ENCODE peak calls at places on chromosomes 11 and 22, in six cellular contexts. J is PC-3, O is pancreas, Q is neural progenitor cell, Y is upper lobe of right lung, U is mammary epithelial cell. P is an unnamed sample. For H3K27me3 and H3K9me3, the result is how much of the 10 kb centered on the place peaks cover.

GRCh38 chr11:32115406-32115805 is 24.5 kb downstream of the RCN1 start:
- DNase-seq in J (no peak), O (no peak), Q (no peak), Y (no peak), U (no peak), P (no peak)

GRCh38 chr11:131957891-131958290 is 587.5 kb downstream of the NTM start:
- DNase-seq in J (peak), O (no peak), Q (no peak), Y (no peak), U (no peak), P (no peak)

GRCh38 chr11:80261776-80262175 is 820.9 kb upstream of the TENM4 start:
- DNase-seq in J (no peak), O (no peak), Q (no peak), Y (no peak), U (no peak), P (no peak)

GRCh38 chr22:37183432-37184379 is 4.3 kb downstream of the C1QTNF6 start:
- DNase-seq in J (no peak), O (peak), Q (no peak), Y (peak), U (no peak), P (peak)

GRCh38 chr11:67118059-67118766 is 850 bp upstream of the KDM2A start:
- DNase-seq in J (no peak), O (peak), Q (no peak), Y (peak), U (no peak), P (peak)

GRCh38 chr11:46200537-46201281 is 76.8 kb upstream of the CREB3L1 start:
- DNase-seq in J (peak), O (no peak), Q (no peak), Y (no peak), U (peak), P (no peak)

GRCh38 chr22:38148252-38148651 is 33.4 kb downstream of the PLA2G6 start:
- DNase-seq in J (peak), O (no peak), Q (no peak), Y (peak), U (peak), P (no peak)

GRCh38 chr22:43008921-43009320 is 6.0 kb downstream of the PACSIN2 start:
- DNase-seq in J (peak), O (no peak), Q (no peak), Y (no peak), U (no peak), P (no peak)

GRCh38 chr11:79087957-79088318 is 352.9 kb downstream of the TENM4 start:
- DNase-seq in J (no peak), O (no peak), Q (no peak), Y (no peak), U (no peak), P (no peak)

GRCh38 chr11:102940714-102941588 is 14.6 kb downstream of the MMP13 start:
- DNase-seq in J (peak), O (no peak), Q (peak), Y (no peak), U (peak), P (no peak)

GRCh38 chr11:86617502-86617901 is 54.9 kb downstream of the ME3 start:
- DNase-seq in J (no peak), O (no peak), Q (no peak), Y (no peak), U (no peak), P (no peak)

GRCh38 chr11:19664896-19665548 is 47.6 kb upstream of the NAV2 start:
- DNase-seq in J (peak), O (no peak), Q (no peak), Y (no peak), U (peak), P (no peak)

GRCh38 chr11:90698238-90698637 is 475.4 kb upstream of the CHORDC1 start:
- DNase-seq in J (no peak), O (no peak), Q (peak), Y (no peak), U (no peak), P (no peak)

GRCh38 chr22:49633010-49633324 is 194.7 kb downstream of the BRD1 start:
- DNase-seq in J (no peak), O (no peak), Q (peak), Y (no peak), U (no peak), P (peak)

GRCh38 chr11:67389477-67389876 is 2.3 kb upstream of the RAD9A start:
- DNase-seq in J (peak), O (peak), Q (peak), Y (no peak), U (no peak), P (peak)

GRCh38 chr22:41828516-41828915 is 4.4 kb upstream of the SREBF2 start:
- DNase-seq in J (no peak), O (no peak), Q (no peak), Y (no peak), U (no peak), P (no peak)

GRCh38 chr22:17866127-17866526 is 91.9 kb upstream of the BID start:
- DNase-seq in J (no peak), O (no peak), Q (no peak), Y (no peak), U (no peak), P (no peak)

GRCh38 chr22:40216041-40216756 is 38.5 kb downstream of the TNRC6B start:
- DNase-seq in J (no peak), O (no peak), Q (no peak), Y (no peak), U (no peak), P (no peak)

GRCh38 chr11:13680501-13681264 is 12.2 kb downstream of the FAR1 start:
- DNase-seq in J (no peak), O (no peak), Q (no peak), Y (no peak), U (no peak), P (no peak)

GRCh38 chr22:28442264-28442950 is 237.2 kb downstream of the TTC28 start:
- DNase-seq in J (no peak), O (peak), Q (peak), Y (peak), U (peak), P (peak)

GRCh38 chr22:37782340-37783168 is 25.2 kb upstream of the GCAT start:
- DNase-seq in J (peak), O (no peak), Q (no peak), Y (no peak), U (no peak), P (no peak)

GRCh38 chr22:21443735-21444421 is 23.3 kb upstream of the TMEM191C start:
- DNase-seq in J (no peak), O (peak), Q (peak), Y (peak), U (no peak), P (no peak)

GRCh38 chr11:2383823-2384722 is 7.0 kb downstream of the CD81 start:
- DNase-seq in J (no peak), O (no peak), Q (no peak), Y (no peak), U (no peak), P (no peak)

GRCh38 chr22:34116126-34116525 is 195.8 kb upstream of the LARGE1 start:
- DNase-seq in J (no peak), O (no peak), Q (no peak), Y (no peak), U (no peak), P (no peak)

GRCh38 chr11:74072286-74072685 is 63.4 kb upstream of the UCP3 start:
- DNase-seq in J (no peak), O (no peak), Q (no peak), Y (no peak), U (no peak), P (no peak)

GRCh38 chr11:126082251-126083109 is 19.8 kb upstream of the CDON start:
- DNase-seq in J (no peak), O (no peak), Q (peak), Y (no peak), U (no peak), P (no peak)

GRCh38 chr11:83241291-83241946 is 44.7 kb downstream of the CCDC90B start:
- DNase-seq in J (peak), O (no peak), Q (peak), Y (no peak), U (peak), P (no peak)

GRCh38 chr11:124760205-124760652 is 1.9 kb downstream of the ESAM start:
- DNase-seq in J (no peak), O (no peak), Q (peak), Y (peak), U (no peak), P (peak)
- H3K27me3 ChIP-seq in J (under half), O (under half), Q (half or more), Y (under half), U (under half), P (half or more)

DNA sequence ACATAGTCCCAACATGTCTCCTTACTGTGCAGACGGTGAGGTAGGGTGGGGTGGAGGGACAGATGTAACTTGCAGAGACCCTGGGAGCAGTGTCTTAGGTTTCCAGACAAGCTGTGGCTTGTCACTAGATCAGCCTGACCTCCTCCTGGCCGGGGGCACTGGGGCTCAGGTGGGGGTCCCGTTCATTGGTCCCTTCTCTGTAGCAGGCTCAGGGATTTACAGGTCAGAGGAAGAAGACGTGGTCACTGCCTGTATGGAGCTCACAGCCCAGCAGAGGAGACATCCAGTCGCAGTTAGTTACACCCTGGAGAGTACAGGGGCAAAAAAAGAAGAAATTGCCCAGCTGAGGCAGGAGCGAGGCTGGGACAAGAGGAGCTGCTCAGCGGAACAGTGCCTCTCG is 22.0 kb upstream of the TUB start:
- DNase-seq in J (no peak), O (peak), Q (no peak), Y (no peak), U (no peak), P (no peak)
- H3K27ac ChIP-seq in J (no peak), O (no peak), Q (no peak), Y (no peak), U (no peak), P (no peak)

GRCh38 chr22:47295982-47296381 is 533.5 kb downstream of the TBC1D22A start:
- DNase-seq in J (no peak), O (no peak), Q (no peak), Y (no peak), U (no peak), P (no peak)
- H3K9me3 ChIP-seq in J (under half), O (under half), Q (under half), Y (under half), U (half or more), P (under half)

GRCh38 chr11:75430692-75431532 is 2.1 kb downstream of the KLHL35 start:
- DNase-seq in J (peak), O (no peak), Q (no peak), Y (no peak), U (no peak), P (no peak)

GRCh38 chr11:75429902-75430691 is 2.9 kb downstream of the KLHL35 start:
- DNase-seq in J (peak), O (peak), Q (peak), Y (peak), U (peak), P (peak)

GRCh38 chr11:75432911-75433321 is at the start of gene KLHL35:
- DNase-seq in J (no peak), O (no peak), Q (peak), Y (no peak), U (no peak), P (no peak)

GRCh38 chr11:75433443-75433842 is 440 bp upstream of the KLHL35 start:
- DNase-seq in J (no peak), O (no peak), Q (no peak), Y (no peak), U (no peak), P (no peak)

DNA sequence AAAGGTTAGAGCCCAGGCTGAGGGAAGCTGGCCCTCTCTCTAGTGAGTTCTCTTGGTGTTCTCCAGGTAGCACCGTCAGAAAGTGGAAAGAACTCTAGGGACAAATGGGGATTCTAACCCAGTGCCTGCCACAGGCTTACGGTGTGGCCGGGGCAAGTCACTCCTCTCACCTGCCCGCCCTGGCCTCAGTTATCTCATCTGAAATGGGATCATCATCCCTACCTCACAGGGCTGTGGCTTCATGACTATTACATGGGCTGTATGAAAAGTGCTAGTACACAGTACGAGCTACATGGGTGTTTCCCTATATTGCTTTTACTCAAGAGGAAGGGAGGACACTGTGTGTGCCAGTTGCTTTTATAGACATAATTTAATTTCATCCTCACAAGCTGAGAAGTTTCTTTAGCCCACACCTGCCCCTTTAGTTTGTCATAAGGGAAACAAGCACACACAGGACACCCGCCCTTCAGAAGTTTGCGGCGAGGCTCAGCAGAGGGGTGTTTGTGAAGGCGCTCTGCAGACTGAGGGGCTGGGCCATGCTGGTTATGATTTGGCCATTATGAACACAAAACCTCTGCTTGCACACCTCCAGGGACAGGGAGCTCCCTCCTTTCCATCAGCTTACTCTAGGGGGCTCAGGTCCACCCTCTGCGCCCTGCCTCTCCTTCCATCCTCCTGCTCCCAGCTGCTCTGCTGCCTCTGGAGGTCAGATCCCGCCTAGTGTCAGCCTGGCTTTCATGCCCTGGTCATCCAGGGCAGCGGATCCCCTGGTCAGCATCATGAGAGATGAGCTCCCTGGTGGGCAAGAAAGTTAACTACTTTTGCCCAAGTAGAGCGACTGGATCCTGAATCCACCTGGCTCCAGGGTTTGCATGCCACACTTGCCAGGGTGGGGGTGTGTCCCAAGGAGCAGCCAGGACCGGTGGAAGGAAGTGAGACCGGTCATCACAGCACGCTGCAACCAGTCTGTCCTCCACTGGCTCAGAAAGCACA is 1.2 kb downstream of the KLHL35 start:
- DNase-seq in J (no peak), O (no peak), Q (peak), Y (no peak), U (peak), P (no peak)
- H3K27me3 ChIP-seq in J (under half), O (under half), Q (half or more), Y (under half), U (under half), P (half or more)

GRCh38 chr11:35063453-35063852 is 75.5 kb upstream of the CD44 start:
- DNase-seq in J (no peak), O (no peak), Q (no peak), Y (no peak), U (no peak), P (no peak)

GRCh38 chr11:35064114-35064800 is 74.7 kb upstream of the CD44 start:
- DNase-seq in J (no peak), O (no peak), Q (no peak), Y (no peak), U (no peak), P (no peak)

GRCh38 chr11:35066783-35067476 is 72.0 kb upstream of the CD44 start:
- DNase-seq in J (no peak), O (no peak), Q (no peak), Y (no peak), U (no peak), P (no peak)

GRCh38 chr11:35065566-35065965 is 73.4 kb upstream of the CD44 start:
- DNase-seq in J (no peak), O (no peak), Q (no peak), Y (no peak), U (no peak), P (no peak)

DNA sequence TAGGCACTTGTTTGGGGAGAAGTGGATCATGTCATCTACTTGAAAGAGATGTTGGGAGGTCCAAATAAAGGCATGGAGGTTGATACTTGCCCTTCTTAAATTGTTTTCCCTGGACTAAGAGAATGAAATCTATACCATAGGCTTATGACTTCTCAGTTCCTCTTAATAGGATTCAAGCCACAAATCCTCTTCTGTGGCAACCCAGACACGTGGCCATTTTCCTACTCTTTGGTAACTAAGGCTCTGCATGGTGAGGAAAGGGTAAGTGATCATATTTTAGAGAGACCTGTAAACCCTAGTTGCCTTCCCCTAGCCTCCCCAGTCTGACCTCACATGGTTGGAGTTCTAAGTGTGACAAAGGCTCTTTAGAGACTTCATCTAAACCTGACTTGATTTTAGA is 72.9 kb upstream of the CD44 start:
- DNase-seq in J (no peak), O (no peak), Q (no peak), Y (no peak), U (no peak), P (no peak)
- H3K27ac ChIP-seq in J (no peak), O (no peak), Q (no peak), Y (no peak), U (no peak), P (no peak)

GRCh38 chr11:106309070-106309684 is 231.7 kb downstream of the AASDHPPT start:
- DNase-seq in J (no peak), O (no peak), Q (no peak), Y (no peak), U (no peak), P (no peak)

GRCh38 chr11:106304274-106304673 is 226.8 kb downstream of the AASDHPPT start:
- DNase-seq in J (no peak), O (no peak), Q (no peak), Y (no peak), U (peak), P (no peak)

GRCh38 chr11:106306942-106307341 is 229.5 kb downstream of the AASDHPPT start:
- DNase-seq in J (peak), O (no peak), Q (no peak), Y (no peak), U (no peak), P (no peak)

GRCh38 chr11:106302416-106302815 is 225.0 kb downstream of the AASDHPPT start:
- DNase-seq in J (peak), O (no peak), Q (no peak), Y (no peak), U (no peak), P (no peak)

GRCh38 chr11:106305458-106305857 is 228.0 kb downstream of the AASDHPPT start:
- DNase-seq in J (peak), O (no peak), Q (no peak), Y (no peak), U (peak), P (no peak)
- H3K9me3 ChIP-seq in J (under half), O (under half), Q (under half), Y (under half), U (under half), P (under half)

DNA sequence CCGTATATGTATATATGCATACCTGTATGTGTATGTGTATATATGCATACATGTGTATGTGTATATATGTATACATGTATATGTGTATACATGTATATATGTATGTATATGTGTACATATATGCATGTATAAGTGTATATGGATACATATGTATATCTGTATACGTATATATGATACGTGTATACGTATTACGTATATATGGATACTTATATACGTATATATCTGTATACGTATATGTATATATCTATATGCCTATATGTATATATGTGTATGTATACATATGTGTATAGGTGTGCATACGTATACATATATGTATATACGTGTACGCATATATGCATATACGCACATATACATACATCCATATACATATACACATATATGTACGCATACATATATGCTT is 681.6 kb upstream of the ANO3 start:
- DNase-seq in J (no peak), O (no peak), Q (no peak), Y (no peak), U (no peak), P (no peak)
- H3K27me3 ChIP-seq in J (under half), O (under half), Q (under half), Y (under half), U (under half), P (under half)

GRCh38 chr11:12235080-12235479 is 124.7 kb downstream of the MICAL2 start:
- DNase-seq in J (no peak), O (no peak), Q (no peak), Y (no peak), U (no peak), P (no peak)
- H3K27ac ChIP-seq in J (peak), O (no peak), Q (no peak), Y (peak), U (no peak), P (peak)